ENCODE peak calls at places on chromosomes 2 and 18, in six cellular contexts. X is stomach, U is endothelial cell of umbilical vein, C is HepG2, A is transverse colon, D is bronchial epithelial cell. Q is an unnamed sample. For H3K36me3, the result is how much of the 10 kb centered on the place peaks cover.

GRCh38 chr2:42492691-42493467 is 903 bp downstream of the KCNG3 start:
- DNase-seq in U (no peak), D (no peak), A (peak), X (no peak), C (no peak), Q (peak)

GRCh38 chr2:10169053-10169578 is 46.6 kb downstream of the RRM2 start:
- DNase-seq in U (no peak), X (no peak), A (no peak), C (peak), D (no peak), Q (no peak)

GRCh38 chr18:78430171-78430857 is 549.3 kb upstream of the SALL3 start:
- DNase-seq in U (no peak), D (no peak), C (no peak), X (no peak), A (no peak), Q (no peak)

GRCh38 chr2:95121150-95121494 is 486 bp downstream of the MRPS5 start:
- DNase-seq in A (no peak), U (peak), C (peak), X (no peak), D (no peak), Q (no peak)

GRCh38 chr2:9110893-9111569 is 95.6 kb upstream of the ASAP2 start:
- DNase-seq in U (no peak), A (no peak), X (no peak), C (no peak), D (no peak), Q (no peak)

GRCh38 chr2:100786297-100786658 is 33.7 kb upstream of the NPAS2 start:
- DNase-seq in A (peak), D (peak), X (peak), C (no peak), U (peak), Q (peak)

GRCh38 chr18:64165906-64166305 is 17.0 kb upstream of the LINC00305 start:
- DNase-seq in C (no peak), D (peak), X (no peak), U (no peak), A (no peak), Q (no peak)

GRCh38 chr2:32937602-32938450 is 8.9 kb upstream of the LTBP1 start:
- DNase-seq in U (no peak), C (no peak), A (no peak), X (no peak), D (peak), Q (no peak)

GRCh38 chr18:13289501-13290205 is 71.1 kb downstream of the LDLRAD4 start:
- DNase-seq in D (no peak), U (no peak), A (no peak), X (no peak), C (no peak), Q (no peak)

GRCh38 chr2:56337342-56337741 is 153.6 kb downstream of the CCDC85A start:
- DNase-seq in A (no peak), D (peak), C (no peak), X (peak), U (peak), Q (peak)

GRCh38 chr18:52060612-52061259 is 279.3 kb upstream of the DCC start:
- DNase-seq in C (peak), X (no peak), D (no peak), A (no peak), U (no peak), Q (no peak)

GRCh38 chr2:234437642-234438321 is 59.1 kb downstream of the ARL4C start:
- DNase-seq in U (no peak), A (no peak), X (no peak), C (no peak), D (peak), Q (no peak)

GRCh38 chr18:12628706-12629702 is 28.9 kb downstream of the SPIRE1 start:
- DNase-seq in U (peak), X (no peak), A (no peak), D (peak), C (no peak), Q (no peak)

GRCh38 chr2:197183355-197183754 is 127.2 kb downstream of the ANKRD44 start:
- DNase-seq in D (peak), U (no peak), X (no peak), A (no peak), C (no peak), Q (no peak)

GRCh38 chr2:104826016-104826415 is 27.9 kb upstream of the POU3F3 start:
- DNase-seq in U (no peak), X (no peak), A (no peak), C (no peak), D (no peak), Q (no peak)

GRCh38 chr2:162989507-162989906 is 150.9 kb upstream of the KCNH7 start:
- DNase-seq in X (no peak), D (no peak), U (no peak), A (no peak), C (no peak), Q (no peak)

GRCh38 chr18:79494936-79495335 is 99.2 kb downstream of the NFATC1 start:
- DNase-seq in U (no peak), D (no peak), X (no peak), A (no peak), C (no peak), Q (no peak)

GRCh38 chr2:226766352-226767055 is 33.1 kb downstream of the IRS1 start:
- DNase-seq in A (no peak), X (no peak), C (no peak), U (no peak), D (peak), Q (no peak)

GRCh38 chr2:28276076-28276618 is 116.5 kb upstream of the FOSL2 start:
- DNase-seq in X (no peak), U (peak), C (no peak), D (peak), A (no peak), Q (peak)

GRCh38 chr2:215797676-215798075 is 215.7 kb downstream of the MREG start:
- DNase-seq in C (no peak), U (no peak), D (no peak), A (no peak), X (no peak), Q (no peak)

DNA sequence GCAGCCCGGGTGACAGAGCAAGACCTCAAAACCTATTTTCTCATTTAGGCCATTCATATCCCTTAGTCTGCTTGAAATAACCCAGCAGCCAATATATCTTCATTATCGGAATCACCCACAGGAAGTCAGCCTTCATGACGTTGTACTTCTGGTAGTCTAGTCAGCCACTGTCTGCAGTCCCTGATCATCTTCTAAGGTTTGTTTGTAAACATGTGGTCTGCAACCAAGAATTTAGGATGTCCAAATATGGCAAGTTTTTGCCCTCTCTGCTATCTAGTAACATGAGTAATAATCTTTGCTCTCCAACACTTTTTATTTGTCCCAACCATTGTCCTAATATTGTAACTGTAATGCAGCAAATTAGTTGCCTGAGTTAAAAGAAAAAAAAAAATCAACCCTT is 92.5 kb downstream of the PRPF40A start:
- DNase-seq in C (no peak), U (no peak), X (no peak), A (no peak), D (no peak), Q (no peak)
- H3K36me3 ChIP-seq in C (under half), U (under half), X (under half), A (under half), D (under half), Q (under half)

GRCh38 chr2:160269803-160270570 is 69.9 kb upstream of the ITGB6 start:
- DNase-seq in U (peak), C (peak), D (peak), A (peak), X (peak), Q (peak)

GRCh38 chr2:160270571-160271113 is 70.6 kb upstream of the ITGB6 start:
- DNase-seq in U (peak), A (no peak), C (no peak), D (peak), X (peak), Q (peak)

GRCh38 chr2:160269365-160269764 is 69.3 kb upstream of the ITGB6 start:
- DNase-seq in D (no peak), X (no peak), C (no peak), U (no peak), A (no peak), Q (no peak)

GRCh38 chr2:160268382-160268781 is 68.3 kb upstream of the ITGB6 start:
- DNase-seq in C (no peak), U (no peak), A (no peak), X (no peak), D (no peak), Q (no peak)

GRCh38 chr2:160271166-160272086 is 71.4 kb upstream of the ITGB6 start:
- DNase-seq in C (no peak), U (peak), X (no peak), D (no peak), A (no peak), Q (peak)
- H3K4me3 ChIP-seq in C (no peak), U (no peak), X (peak), D (peak), A (no peak), Q (peak)

DNA sequence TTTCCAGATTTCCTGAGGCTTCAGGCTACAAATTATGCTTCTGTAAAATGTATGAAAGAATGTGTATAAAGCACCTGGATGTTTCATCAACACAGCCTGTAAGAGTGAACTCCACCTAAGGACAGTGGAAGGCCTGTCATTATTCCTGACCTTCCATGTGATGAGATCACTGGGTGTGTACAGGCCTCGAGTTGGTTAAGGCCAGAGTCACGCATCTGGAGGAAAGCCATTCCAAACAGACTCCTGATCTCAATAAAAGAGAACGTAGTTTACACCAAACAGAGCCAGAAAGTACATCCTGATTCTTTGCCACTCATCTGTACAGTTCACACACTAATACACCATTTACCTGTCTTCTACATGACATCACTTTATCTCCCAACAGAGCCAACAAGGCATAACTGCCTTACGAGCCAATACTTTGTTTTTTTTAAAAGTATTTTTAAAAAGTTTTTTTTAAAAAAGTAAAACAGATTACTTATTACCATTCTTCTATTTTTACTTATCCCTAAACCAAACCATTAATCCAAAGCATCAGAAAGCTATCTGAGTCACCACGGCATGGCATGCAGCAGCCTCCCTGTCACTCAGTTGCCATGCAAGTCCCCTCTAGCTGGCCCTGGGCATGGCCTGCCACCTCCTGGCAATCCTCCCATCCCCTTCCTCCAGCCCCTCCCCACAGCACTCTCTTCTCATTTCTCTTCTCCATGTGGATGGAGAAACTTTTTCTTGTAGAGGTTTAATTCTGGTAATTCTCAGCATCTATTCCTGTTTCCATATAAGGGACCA is 78.8 kb upstream of the TFCP2L1 start:
- DNase-seq in C (no peak), U (peak), X (no peak), A (peak), D (peak), Q (no peak)
- H3K36me3 ChIP-seq in C (under half), U (under half), X (under half), A (under half), D (under half), Q (under half)

DNA sequence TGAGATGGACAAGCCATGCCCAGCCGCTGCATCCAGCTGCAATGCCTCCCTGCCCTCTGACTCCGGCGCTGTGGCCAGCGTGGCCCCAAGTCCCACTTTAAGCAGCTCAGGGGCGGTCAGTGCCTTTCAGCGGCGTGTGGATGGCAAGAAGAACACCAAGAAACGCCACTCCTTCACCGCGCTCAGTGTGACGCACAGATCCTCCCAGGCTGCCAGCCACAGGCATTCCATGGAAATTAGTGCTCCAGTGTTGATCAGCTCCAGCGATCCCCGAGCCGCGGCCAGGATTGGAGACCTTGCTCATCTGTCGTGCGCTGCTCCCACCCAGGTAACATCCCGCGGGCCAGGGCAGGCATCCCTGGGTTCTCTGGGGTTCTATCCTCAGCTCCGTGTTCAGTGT is 215.2 kb downstream of the SEPTIN10 start:
- DNase-seq in U (no peak), D (no peak), C (no peak), A (no peak), X (no peak), Q (no peak)
- H3K4me3 ChIP-seq in U (no peak), D (no peak), C (no peak), A (no peak), X (no peak), Q (no peak)